ENCODE peak calls at places on chromosomes 13 and 19, in six cellular contexts. P is GM12878, M is HepG2, T is GM23338, C is upper lobe of left lung, O is HL-60. J is an unnamed sample.

GRCh38 chr13:47809411-47809810 is 191.7 kb downstream of the SUCLA2 start:
- DNase-seq in P (no peak), M (no peak), T (no peak), C (no peak), O (no peak), J (no peak)

GRCh38 chr13:21759911-21760310 is 89.0 kb downstream of the FGF9 start:
- DNase-seq in P (no peak), M (no peak), T (no peak), C (no peak), O (no peak), J (no peak)

GRCh38 chr19:13053761-13054604 is 48.7 kb downstream of the LYL1 start:
- DNase-seq in P (no peak), M (peak; percentile 97), T (peak; percentile 50), C (peak; percentile 88), O (no peak), J (peak; percentile 90)

GRCh38 chr13:114067886-114068722 is 64.3 kb downstream of the RASA3 start:
- DNase-seq in P (no peak), M (no peak), T (no peak), C (peak; percentile 18), O (no peak), J (no peak)

GRCh38 chr19:18342090-18342632 is 1.8 kb downstream of the PGPEP1 start:
- DNase-seq in P (no peak), M (no peak), T (no peak), C (no peak), O (no peak), J (no peak)

GRCh38 chr13:90414691-90415596 is 932.5 kb upstream of the MIR17HG start:
- DNase-seq in P (no peak), M (no peak), T (peak; percentile 19), C (no peak), O (no peak), J (no peak)

GRCh38 chr13:29595380-29596063 is at the start of gene SLC7A1:
- DNase-seq in P (peak; percentile 43), M (peak; percentile 70), T (peak; percentile 95), C (peak; percentile 84), O (peak; percentile 63), J (peak; percentile 80)

GRCh38 chr19:10560154-10560553 is 5.7 kb downstream of the KRI1 start:
- DNase-seq in P (no peak), M (no peak), T (no peak), C (no peak), O (no peak), J (no peak)

GRCh38 chr13:20609145-20609544 is 42.2 kb downstream of the IFT88 start:
- DNase-seq in P (no peak), M (no peak), T (no peak), C (no peak), O (no peak), J (no peak)

GRCh38 chr13:99985886-99986527 is 4.4 kb downstream of the ZIC2 start:
- DNase-seq in P (no peak), M (no peak), T (no peak), C (no peak), O (no peak), J (no peak)

GRCh38 chr13:71054358-71054757 is 812.6 kb downstream of the DACH1 start:
- DNase-seq in P (no peak), M (no peak), T (no peak), C (no peak), O (no peak), J (no peak)

GRCh38 chr19:9808855-9809646 is 9.8 kb downstream of the FBXL12 start:
- DNase-seq in P (no peak), M (no peak), T (no peak), C (no peak), O (no peak), J (no peak)

GRCh38 chr13:59570204-59570603 is 593.5 kb downstream of the DIAPH3 start:
- DNase-seq in P (no peak), M (no peak), T (no peak), C (no peak), O (no peak), J (no peak)

GRCh38 chr13:105804561-105805190 is 730.8 kb downstream of the EFNB2 start:
- DNase-seq in P (no peak), M (no peak), T (no peak), C (no peak), O (no peak), J (peak; percentile 27)

GRCh38 chr13:110690516-110690915 is 15.4 kb downstream of the CARS2 start:
- DNase-seq in P (no peak), M (no peak), T (no peak), C (no peak), O (no peak), J (no peak)

GRCh38 chr19:31214086-31214485 is 135.2 kb downstream of the TSHZ3 start:
- DNase-seq in P (no peak), M (no peak), T (no peak), C (peak; percentile 75), O (peak; percentile 90), J (peak; percentile 38)

GRCh38 chr13:42028113-42028799 is 20.2 kb upstream of the DGKH start:
- DNase-seq in P (no peak), M (peak; percentile 68), T (no peak), C (no peak), O (no peak), J (no peak)

GRCh38 chr13:44336934-44337333 is 36.7 kb upstream of the SERP2 start:
- DNase-seq in P (no peak), M (no peak), T (no peak), C (no peak), O (no peak), J (no peak)

GRCh38 chr19:44212865-44213346 is 574 bp downstream of the ZNF227 start:
- DNase-seq in P (no peak), M (peak; percentile 1), T (peak; percentile 53), C (no peak), O (no peak), J (peak; percentile 7)

GRCh38 chr13:65943711-65944110 is 1286.4 kb downstream of the PCDH9 start:
- DNase-seq in P (no peak), M (no peak), T (no peak), C (no peak), O (no peak), J (no peak)

GRCh38 chr13:76965759-76966421 is 17.6 kb downstream of the ACOD1 start:
- DNase-seq in P (no peak), M (no peak), T (no peak), C (no peak), O (no peak), J (no peak)

GRCh38 chr13:60679928-60680693 is 283.1 kb downstream of the TDRD3 start:
- DNase-seq in P (no peak), M (no peak), T (peak; percentile 24), C (no peak), O (no peak), J (no peak)

GRCh38 chr13:29878101-29878500 is 27.7 kb upstream of the UBL3 start:
- DNase-seq in P (no peak), M (no peak), T (no peak), C (no peak), O (no peak), J (no peak)

GRCh38 chr19:29882719-29883105 is 59.3 kb upstream of the URI1 start:
- DNase-seq in P (no peak), M (no peak), T (peak; percentile 43), C (no peak), O (no peak), J (no peak)

GRCh38 chr19:3625996-3626472 is 556 bp downstream of the CACTIN start:
- DNase-seq in P (no peak), M (no peak), T (no peak), C (no peak), O (no peak), J (no peak)
- H3K27ac ChIP-seq in P (peak overlapping the region; percentile 99), M (peak overlapping the region; percentile 97), T (no peak overlapping the region), C (peak overlapping the region; percentile 92), O (peak overlapping the region; percentile 97), J (peak overlapping the region; percentile 91)

GRCh38 chr19:41908724-41909464 is 19.4 kb downstream of the ERFL start:
- DNase-seq in P (no peak), M (no peak), T (no peak), C (no peak), O (no peak), J (no peak)
- TF ChIP-seq POLR2AphosphoS5 in P (peak; percentile 49), M (no peak), T (no peak), C (no peak), O (no peak), J (no peak)

DNA sequence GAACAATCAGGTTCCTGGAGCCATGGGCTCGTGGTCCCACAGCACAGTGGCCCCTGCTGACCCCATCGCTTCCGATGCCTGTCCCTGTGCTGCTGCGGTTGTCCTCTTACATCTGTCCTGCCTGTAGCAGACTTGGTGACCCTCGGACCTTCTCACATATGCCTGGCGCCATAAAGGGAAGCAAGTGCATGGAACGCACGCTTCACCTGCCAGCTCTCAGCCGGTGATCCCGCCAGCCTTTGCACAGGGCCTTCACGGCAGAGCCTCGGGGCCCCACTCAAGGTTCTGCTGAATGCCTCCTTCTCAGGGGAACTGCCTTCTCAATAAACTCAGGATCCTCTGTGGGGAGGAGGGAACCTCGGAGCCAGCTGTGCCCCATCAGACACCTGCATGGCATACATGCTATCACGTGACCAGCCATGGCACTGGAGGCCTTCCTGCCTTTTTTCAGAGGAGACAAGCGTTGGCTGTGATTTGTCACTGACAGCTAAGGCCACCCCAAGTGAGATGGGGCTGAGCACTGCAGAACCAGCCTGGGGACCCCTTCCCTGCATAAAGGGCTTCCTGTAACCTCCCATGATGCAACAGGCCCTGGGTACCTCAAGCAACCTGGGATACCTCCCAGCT is 24.3 kb downstream of the PEPD start:
- DNase-seq in P (no peak), M (no peak), T (no peak), C (no peak), O (no peak), J (no peak)
- H3K27ac ChIP-seq in P (no peak overlapping the region), M (no peak overlapping the region), T (no peak overlapping the region), C (no peak overlapping the region), O (no peak overlapping the region), J (no peak overlapping the region)

DNA sequence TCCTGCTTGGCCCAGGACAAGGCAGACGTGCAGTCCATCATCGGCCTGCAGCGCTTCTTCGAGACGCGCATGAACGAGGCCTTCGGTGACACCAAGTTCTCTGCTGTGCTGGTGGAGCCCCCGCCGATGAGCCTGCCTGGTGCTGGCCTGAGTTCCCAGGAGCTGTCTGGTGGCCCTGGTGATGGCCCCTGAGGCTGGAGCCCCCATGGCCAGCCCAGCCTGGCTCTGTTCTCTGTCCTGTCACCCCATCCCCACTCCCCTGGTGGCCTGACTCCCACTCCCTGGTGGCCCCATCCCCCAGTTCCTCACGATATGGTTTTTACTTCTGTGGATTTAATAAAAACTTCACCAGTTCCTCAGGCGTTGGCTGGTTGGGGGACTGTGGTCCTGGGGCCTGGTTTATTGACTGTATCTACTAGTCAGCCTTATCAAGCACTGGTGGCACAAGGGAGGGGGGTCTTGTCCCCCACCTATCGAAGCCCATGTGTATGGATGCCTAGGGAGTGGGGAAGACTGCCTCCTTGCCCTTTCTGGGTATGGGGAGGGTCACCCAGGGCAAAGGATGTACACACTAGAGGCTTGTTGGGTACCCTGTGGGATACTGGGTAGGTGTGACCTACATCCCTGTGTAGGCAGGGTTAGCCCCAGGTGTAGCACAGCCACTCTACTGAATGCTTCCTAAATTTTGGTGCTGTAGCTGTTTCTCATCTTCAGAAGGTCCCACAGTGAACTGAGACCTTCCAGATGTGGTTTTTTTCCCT is 4.4 kb downstream of the CHMP2A start:
- DNase-seq in P (no peak), M (no peak), T (no peak), C (no peak), O (no peak), J (no peak)
- TF ChIP-seq POLR2AphosphoS5 in P (peak; percentile 28), M (no peak), T (no peak), C (no peak), O (peak; percentile 13), J (no peak)

J was measured in prostate gland.